ENCODE peak calls at places on chromosomes 1 and 21, in seven cellular contexts. H, W, I, S, N, G and J are unnamed samples.

GRCh38 chr1:7871136-7871535 is 18.3 kb upstream of the UTS2 start:
- DNase-seq in H (no peak), W (no peak), I (no peak), S (no peak), N (no peak), G (no peak), J (no peak)

GRCh38 chr1:56225964-56226594 is 353.3 kb downstream of the PLPP3 start:
- DNase-seq in H (no peak), W (no peak), I (no peak), S (no peak), N (no peak), G (no peak), J (no peak)

GRCh38 chr1:156582388-156583022 is 3.0 kb downstream of the TTC24 start:
- DNase-seq in H (no peak), W (no peak), I (no peak), S (no peak), N (no peak), G (no peak), J (no peak)

GRCh38 chr1:107877092-107877491 is 87.9 kb downstream of the VAV3 start:
- DNase-seq in H (no peak), W (peak; percentile 32), I (peak; percentile 67), S (no peak), N (peak; percentile 61), G (no peak), J (no peak)

GRCh38 chr1:85374160-85374559 is 90.8 kb downstream of the DDAH1 start:
- DNase-seq in H (no peak), W (peak; percentile 43), I (peak; percentile 76), S (no peak), N (peak; percentile 92), G (no peak), J (no peak)

GRCh38 chr1:88961647-88962275 is 30.7 kb downstream of the KYAT3 start:
- DNase-seq in H (no peak), W (no peak), I (no peak), S (no peak), N (peak; percentile 13), G (no peak), J (no peak)

GRCh38 chr1:153642161-153642560 is 8.3 kb downstream of the CHTOP start:
- DNase-seq in H (no peak), W (no peak), I (no peak), S (no peak), N (no peak), G (no peak), J (peak; percentile 37)

GRCh38 chr1:219544163-219544846 is 68.6 kb downstream of the ZC3H11B start:
- DNase-seq in H (no peak), W (no peak), I (peak; percentile 41), S (no peak), N (peak; percentile 22), G (no peak), J (no peak)

GRCh38 chr1:26697978-26698849 is 2.4 kb downstream of the ARID1A start:
- DNase-seq in H (no peak), W (peak; percentile 93), I (peak; percentile 98), S (peak; percentile 71), N (peak; percentile 98), G (no peak), J (peak; percentile 82)

GRCh38 chr1:162734047-162734446 is 56.5 kb upstream of the HSD17B7 start:
- DNase-seq in H (no peak), W (no peak), I (no peak), S (no peak), N (no peak), G (no peak), J (no peak)

GRCh38 chr1:183040600-183040999 is 17.4 kb downstream of the LAMC1 start:
- DNase-seq in H (no peak), W (no peak), I (no peak), S (no peak), N (peak; percentile 56), G (no peak), J (no peak)

GRCh38 chr1:171142451-171143121 is 42.5 kb upstream of the FMO2 start:
- DNase-seq in H (peak; percentile 35), W (peak; percentile 33), I (peak; percentile 96), S (peak; percentile 75), N (peak; percentile 68), G (no peak), J (no peak)

GRCh38 chr1:205179842-205180241 is 31.7 kb downstream of the DSTYK start:
- DNase-seq in H (no peak), W (no peak), I (peak; percentile 27), S (no peak), N (no peak), G (no peak), J (no peak)

GRCh38 chr1:63991685-63992084 is 211.7 kb upstream of the UBE2U start:
- DNase-seq in H (no peak), W (no peak), I (no peak), S (no peak), N (no peak), G (no peak), J (no peak)

DNA sequence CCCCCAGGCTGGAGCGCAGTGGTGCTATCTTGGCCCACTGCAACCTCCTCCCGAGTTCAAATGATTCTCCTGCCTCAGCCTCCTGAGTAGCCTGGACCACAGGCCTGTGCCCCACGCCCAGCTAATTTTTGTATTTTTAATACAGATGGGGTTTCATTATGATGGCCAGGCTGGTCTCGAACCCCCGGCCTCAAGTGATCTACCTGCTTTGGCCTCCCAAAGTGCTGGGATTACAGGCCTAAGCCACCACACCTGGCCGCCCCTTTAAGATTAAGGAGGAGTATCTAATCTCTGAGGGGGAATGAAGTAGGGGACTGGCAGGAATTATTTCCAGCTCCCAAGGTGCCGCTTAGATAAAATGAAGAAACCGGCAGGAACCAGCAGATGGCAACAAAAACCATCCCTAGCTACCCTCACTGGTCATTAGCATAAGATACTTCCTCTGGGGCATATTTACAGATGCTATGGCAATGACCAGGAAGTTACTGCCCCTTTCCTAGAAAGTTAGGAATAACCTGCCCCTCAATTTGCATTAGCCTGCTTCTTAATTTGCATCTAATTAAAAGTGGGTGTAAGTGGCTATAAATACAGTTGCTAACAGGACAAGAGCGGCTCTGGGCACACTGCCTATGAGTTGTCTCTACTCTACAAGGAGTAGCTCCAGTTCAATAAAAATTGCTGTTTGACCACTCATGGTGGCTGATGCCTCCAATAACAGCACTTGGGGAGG is 7.1 kb upstream of the NSUN4 start:
- DNase-seq in H (no peak), W (no peak), I (peak; percentile 57), S (no peak), N (peak; percentile 30), G (no peak), J (no peak)
- TF ChIP-seq CTCF in H (peak; percentile 3), W (peak; percentile 22), I (peak; percentile 42), S (no peak), N (peak; percentile 5), G (no peak), J (no peak)

GRCh38 chr1:12314328-12314903 is 84.6 kb downstream of the VPS13D start:
- DNase-seq in H (no peak), W (no peak), I (peak; percentile 48), S (no peak), N (peak; percentile 38), G (no peak), J (no peak)
- TF ChIP-seq CTCF in H (no peak), W (no peak), I (peak; percentile 40), S (no peak), N (no peak), G (peak; percentile 68), J (peak; percentile 49)

GRCh38 chr21:25360593-25360992 is 246.7 kb downstream of the MRPL39 start:
- DNase-seq in H (no peak), W (no peak), I (no peak), S (no peak), N (no peak), G (no peak), J (no peak)
- TF ChIP-seq CTCF in H (no peak), W (peak; percentile 27), I (peak; percentile 38), S (no peak), N (peak; percentile 29), G (no peak), J (no peak)

DNA sequence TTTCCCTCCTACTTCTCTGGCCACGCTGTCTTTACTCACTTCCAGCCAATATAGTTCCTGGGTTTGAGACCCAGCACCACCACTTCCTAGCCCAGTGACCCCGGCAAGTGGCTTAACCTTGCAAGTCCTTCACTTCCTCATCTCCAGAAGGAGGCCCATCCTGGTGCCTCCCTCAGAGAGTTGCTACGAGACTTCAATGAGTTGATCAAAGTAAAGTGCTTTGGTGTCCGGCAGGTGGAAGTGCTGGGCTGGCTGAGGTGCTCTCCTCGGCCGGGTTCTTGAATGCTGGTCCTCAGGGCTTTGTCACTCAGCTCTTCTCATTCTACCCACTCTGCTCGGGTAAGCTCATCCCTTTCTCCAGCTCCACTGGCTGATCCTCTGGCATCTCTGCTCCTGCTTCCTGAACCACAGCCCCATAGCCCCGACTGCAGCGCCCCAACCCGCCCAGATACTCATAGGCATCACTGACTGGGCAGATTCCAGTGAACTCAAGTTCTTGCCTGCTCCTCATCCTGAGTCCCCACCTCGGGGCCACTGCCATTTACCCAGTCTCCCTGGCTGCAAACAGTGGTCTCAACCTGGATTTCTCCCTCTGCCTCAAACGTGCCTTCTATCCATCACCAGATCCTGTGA is 75.8 kb upstream of the WNT4 start:
- DNase-seq in H (no peak), W (no peak), I (no peak), S (peak; percentile 52), N (no peak), G (no peak), J (peak; percentile 48)
- TF ChIP-seq CTCF in H (no peak), W (no peak), I (no peak), S (no peak), N (no peak), G (no peak), J (no peak)

GRCh38 chr1:2789164-2789985 is 12.1 kb downstream of the TTC34 start:
- DNase-seq in H (no peak), W (no peak), I (no peak), S (peak; percentile 22), N (no peak), G (no peak), J (peak; percentile 49)

GRCh38 chr1:2789986-2790581 is 11.4 kb downstream of the TTC34 start:
- DNase-seq in H (no peak), W (no peak), I (no peak), S (peak; percentile 56), N (no peak), G (no peak), J (peak; percentile 60)

GRCh38 chr1:2787163-2787911 is 14.2 kb downstream of the TTC34 start:
- DNase-seq in H (no peak), W (no peak), I (no peak), S (peak; percentile 52), N (no peak), G (no peak), J (peak; percentile 48)

GRCh38 chr1:2786329-2787162 is 14.9 kb downstream of the TTC34 start:
- DNase-seq in H (no peak), W (no peak), I (no peak), S (peak; percentile 69), N (no peak), G (peak; percentile 63), J (peak; percentile 78)

DNA sequence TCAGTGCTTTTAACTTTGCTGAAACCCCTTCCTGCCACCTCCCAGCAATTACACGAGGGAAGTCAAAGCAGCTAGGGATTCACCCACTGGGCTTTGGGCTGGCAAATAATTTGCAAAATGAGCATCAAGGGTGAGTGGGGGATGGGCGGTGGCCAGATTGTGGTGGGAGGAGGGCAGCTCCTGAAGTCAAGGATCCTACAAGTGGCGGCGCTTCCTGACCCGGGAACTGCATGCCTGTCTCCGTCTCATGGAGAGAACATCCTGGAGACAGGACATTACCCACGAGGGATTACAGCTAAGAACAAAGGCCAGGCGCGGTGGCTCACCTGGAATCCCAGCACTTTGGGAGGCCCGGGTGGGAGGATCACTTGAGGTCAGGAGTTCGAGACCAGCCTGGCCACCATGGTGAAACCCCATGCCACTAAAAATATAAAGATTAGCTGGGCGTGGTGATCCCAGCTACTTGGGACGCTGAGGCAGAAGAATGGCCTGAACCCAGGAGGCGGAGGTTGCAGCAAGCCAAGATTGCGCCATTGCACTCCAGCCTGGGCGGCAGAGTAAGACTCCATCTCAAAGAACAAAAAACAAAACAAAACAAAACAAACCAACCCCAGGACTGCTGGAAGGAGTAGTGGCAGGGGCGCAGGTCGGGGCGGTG is 12.9 kb downstream of the TTC34 start:
- DNase-seq in H (no peak), W (no peak), I (no peak), S (peak; percentile 42), N (no peak), G (no peak), J (peak; percentile 53)
- TF ChIP-seq CTCF in H (no peak), W (no peak), I (no peak), S (no peak), N (no peak), G (no peak), J (no peak)